ENCODE peak calls at places on chromosomes 11 and 22, in six cellular contexts. T is stimulated activated CD4-positive, alpha-beta T cell treated with anti-CD3 and anti-CD28 coated beads, Interleukin-4, amount 100 ng/mL, for 4 hours; V is left ventricle myocardium superior; Y is effector memory CD4-positive, alpha-beta T cell; A is body of pancreas; N is nephron progenitor cell. C is an unnamed sample.

GRCh38 chr11:69812256-69812655 is 7.0 kb downstream of the FGF3 start:
- DNase-seq in T (no peak), V (no peak), Y (no peak), A (no peak), N (no peak), C (no peak)

GRCh38 chr11:118606157-118606843 is 1.1 kb upstream of the PHLDB1 start:
- DNase-seq in T (no peak), V (no peak), Y (no peak), A (peak; percentile 76), N (peak; percentile 39), C (no peak)

GRCh38 chr22:44638966-44639739 is 62.9 kb upstream of the PRR5 start:
- DNase-seq in T (no peak), V (no peak), Y (no peak), A (no peak), N (no peak), C (no peak)

GRCh38 chr11:15505155-15505554 is 390.4 kb downstream of the INSC start:
- DNase-seq in T (no peak), V (no peak), Y (no peak), A (no peak), N (no peak), C (no peak)

GRCh38 chr22:22591348-22592299 is 32.6 kb upstream of the PRAME start:
- DNase-seq in T (no peak), V (no peak), Y (no peak), A (no peak), N (no peak), C (no peak)

GRCh38 chr11:202490-202889 is 4.7 kb downstream of the BET1L start:
- DNase-seq in T (no peak), V (no peak), Y (no peak), A (no peak), N (no peak), C (no peak)

GRCh38 chr11:15969281-15969680 is 387.1 kb downstream of the SOX6 start:
- DNase-seq in T (no peak), V (peak; percentile 56), Y (no peak), A (peak; percentile 81), N (no peak), C (no peak)

GRCh38 chr11:119886667-119887230 is 157.7 kb upstream of the NECTIN1 start:
- DNase-seq in T (no peak), V (no peak), Y (no peak), A (no peak), N (no peak), C (no peak)

GRCh38 chr22:40196628-40197027 is 18.9 kb downstream of the TNRC6B start:
- DNase-seq in T (peak; percentile 67), V (no peak), Y (no peak), A (no peak), N (no peak), C (no peak)

GRCh38 chr11:110173775-110174644 is 80.8 kb downstream of the ZC3H12C start:
- DNase-seq in T (peak; percentile 30), V (peak; percentile 71), Y (peak; percentile 6), A (peak; percentile 74), N (peak; percentile 82), C (peak; percentile 42)